ENCODE peak calls at places on chromosome 2, in four cellular contexts. J, O, B and Z are unnamed samples.

GRCh38 chr2:64474200-64474630 is 20.3 kb downstream of the LGALSL start:
- DNase-seq in B (no peak), J (no peak), O (no peak), Z (no peak)

GRCh38 chr2:127398239-127398590 is 10.4 kb upstream of the MAP3K2 start:
- DNase-seq in J (no peak), O (peak), B (peak), Z (peak)

GRCh38 chr2:148888003-148888501 is 13.0 kb downstream of the KIF5C start:
- DNase-seq in J (no peak), O (no peak), B (no peak), Z (no peak)

GRCh38 chr2:16654775-16655456 is 10.7 kb downstream of the CYRIA start:
- DNase-seq in J (no peak), B (no peak), O (no peak), Z (no peak)

GRCh38 chr2:235551965-235552364 is 58.1 kb downstream of the AGAP1 start:
- DNase-seq in B (peak), J (peak), O (peak), Z (peak)

GRCh38 chr2:47312504-47312875 is 90.5 kb upstream of the MSH2 start:
- DNase-seq in J (no peak), B (no peak), O (no peak), Z (no peak)

GRCh38 chr2:37721219-37721600 is 49.8 kb upstream of the CDC42EP3 start:
- DNase-seq in O (no peak), J (no peak), B (no peak), Z (no peak)

GRCh38 chr2:1601064-1601405 is 143.3 kb downstream of the PXDN start:
- DNase-seq in B (no peak), J (no peak), O (no peak), Z (no peak)

GRCh38 chr2:218343591-218343990 is 13.1 kb upstream of the CATIP start:
- DNase-seq in J (no peak), B (no peak), O (peak), Z (no peak)

GRCh38 chr2:201947287-201947686 is 86.4 kb upstream of the FZD7 start:
- DNase-seq in B (no peak), J (no peak), O (no peak), Z (peak)

GRCh38 chr2:210477496-210477895 is 937 bp upstream of the LANCL1 start:
- DNase-seq in B (peak), O (peak), J (peak), Z (peak)

GRCh38 chr2:29589440-29590103 is 331.8 kb downstream of the ALK start:
- DNase-seq in J (no peak), B (no peak), O (no peak), Z (no peak)

GRCh38 chr2:238784671-238785527 is 63.0 kb upstream of the TWIST2 start:
- DNase-seq in O (peak), J (peak), B (peak), Z (no peak)

GRCh38 chr2:182866461-182867369 is at the start of gene FRZB:
- DNase-seq in J (no peak), B (peak), O (peak), Z (peak)

GRCh38 chr2:162435676-162436075 is 91.7 kb downstream of the GCA start:
- DNase-seq in O (no peak), J (no peak), B (peak), Z (no peak)

GRCh38 chr2:220956429-220956828 is 615.7 kb downstream of the EPHA4 start:
- DNase-seq in J (no peak), O (no peak), B (no peak), Z (no peak)

GRCh38 chr2:127650041-127650784 is 4.3 kb downstream of the GPR17 start:
- DNase-seq in O (no peak), J (no peak), B (no peak), Z (no peak)

GRCh38 chr2:63378589-63378988 is 209.7 kb downstream of the WDPCP start:
- DNase-seq in O (no peak), B (peak), J (no peak), Z (no peak)

DNA sequence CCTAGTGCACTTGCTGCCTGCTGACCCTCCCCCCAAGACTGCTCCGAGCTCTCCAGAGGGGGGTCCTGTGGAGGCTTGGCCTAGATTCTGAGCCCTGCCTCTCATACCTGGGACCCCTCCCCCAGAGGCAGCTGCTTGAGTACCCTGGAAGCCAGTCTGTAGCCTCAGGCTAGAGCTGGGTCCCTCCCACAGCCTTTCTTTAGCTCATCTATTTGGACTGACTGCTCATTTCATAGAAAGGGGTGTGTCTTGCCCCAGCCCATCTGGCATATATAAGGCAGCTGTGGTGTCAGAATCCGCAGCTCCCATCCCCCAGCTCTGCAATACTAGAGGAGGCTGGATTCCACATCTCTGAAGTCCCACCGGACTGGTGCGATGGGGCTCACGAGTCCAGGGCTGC is 26.1 kb downstream of the MPHOSPH10 start:
- DNase-seq in B (no peak), J (peak), O (peak), Z (no peak)
- TF ChIP-seq CTCF in B (no peak), J (no peak), O (no peak), Z (no peak)

GRCh38 chr2:125408839-125409502 is 1247.0 kb upstream of the GYPC start:
- DNase-seq in O (no peak), B (no peak), J (no peak), Z (no peak)
- H2AFZ ChIP-seq in O (no peak), B (no peak), J (no peak), Z (no peak)

GRCh38 chr2:111903516-111903915 is 5.1 kb downstream of the MERTK start:
- DNase-seq in O (no peak), J (no peak), B (no peak), Z (no peak)

GRCh38 chr2:111897924-111898702 is at the start of gene MERTK:
- DNase-seq in O (peak), B (peak), J (peak), Z (peak)

GRCh38 chr2:111903930-111904439 is 5.6 kb downstream of the MERTK start:
- DNase-seq in B (no peak), J (no peak), O (no peak), Z (no peak)

GRCh38 chr2:111898703-111899514 is 502 bp downstream of the MERTK start:
- DNase-seq in O (no peak), J (peak), B (no peak), Z (no peak)

GRCh38 chr2:111900859-111901258 is 2.5 kb downstream of the MERTK start:
- DNase-seq in B (peak), O (peak), J (peak), Z (peak)
- TF ChIP-seq CTCF in B (peak), O (peak), J (peak), Z (peak)

GRCh38 chr2:178828496-178828895 is 21.3 kb upstream of the TTN start:
- DNase-seq in B (no peak), J (no peak), O (no peak), Z (no peak)

GRCh38 chr2:178829981-178830380 is 22.8 kb upstream of the TTN start:
- DNase-seq in B (no peak), J (no peak), O (no peak), Z (no peak)

GRCh38 chr2:178829299-178829698 is 22.1 kb upstream of the TTN start:
- DNase-seq in O (peak), B (no peak), J (no peak), Z (no peak)

GRCh38 chr2:178827111-178827510 is 19.9 kb upstream of the TTN start:
- DNase-seq in O (no peak), J (no peak), B (no peak), Z (no peak)

GRCh38 chr2:178827739-178828487 is 20.7 kb upstream of the TTN start:
- DNase-seq in B (no peak), J (no peak), O (no peak), Z (no peak)
- H2AFZ ChIP-seq in B (no peak), J (no peak), O (peak), Z (no peak)

GRCh38 chr2:199602271-199602895 is 144.6 kb upstream of the SATB2 start:
- DNase-seq in O (peak), B (no peak), J (no peak), Z (no peak)

GRCh38 chr2:199594443-199594842 is 136.7 kb upstream of the SATB2 start:
- DNase-seq in B (no peak), J (no peak), O (no peak), Z (no peak)

DNA sequence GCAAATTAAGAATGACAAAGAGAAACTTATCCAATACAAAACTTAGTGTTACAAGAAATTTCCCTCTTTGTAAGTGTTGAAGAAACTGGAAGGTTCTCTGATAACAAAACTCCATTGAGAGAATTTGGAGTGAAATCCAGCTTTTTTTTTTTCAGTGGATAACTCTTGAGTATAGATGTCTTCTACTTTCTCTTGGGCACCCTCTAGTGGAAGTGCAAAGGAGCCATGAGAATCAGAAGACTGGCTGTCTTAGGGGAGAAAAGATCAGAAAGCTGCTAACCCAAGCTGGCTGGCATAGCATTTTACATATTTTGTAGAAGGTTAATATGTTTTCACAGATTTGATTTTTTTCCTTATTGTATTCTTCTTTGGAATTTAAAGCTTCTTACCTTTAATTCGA is 138.8 kb upstream of the SATB2 start:
- DNase-seq in B (peak), J (peak), O (peak), Z (no peak)
- TF ChIP-seq CTCF in B (peak), J (peak), O (peak), Z (peak)

GRCh38 chr2:236607471-236608307 is 38.1 kb downstream of the ACKR3 start:
- DNase-seq in J (no peak), O (peak), B (peak), Z (peak)
- H2AFZ ChIP-seq in J (no peak), O (no peak), B (no peak), Z (peak)

GRCh38 chr2:30679416-30680088 is 127.7 kb downstream of the CAPN13 start:
- DNase-seq in B (no peak), J (no peak), O (peak), Z (no peak)
- TF ChIP-seq CTCF in B (no peak), J (no peak), O (no peak), Z (no peak)